ENCODE peak calls at places on chromosomes 16 and 17, in seven cellular contexts. C, R, E, W, T, P and Q are unnamed samples.

GRCh38 chr17:65604070-65604469 is 42.6 kb upstream of the AXIN2 start:
- DNase-seq in W (no peak), R (no peak), C (no peak), P (no peak), T (no peak), E (no peak), Q (no peak)

GRCh38 chr17:79609616-79610150 is 1.2 kb downstream of the RBFOX3 start:
- DNase-seq in P (no peak), C (no peak), W (no peak), T (no peak), E (no peak), R (no peak), Q (no peak)

GRCh38 chr17:38701504-38702165 is 3.4 kb upstream of the MLLT6 start:
- DNase-seq in R (peak; percentile 55), P (peak; percentile 47), W (no peak), T (peak; percentile 76), E (no peak), C (no peak), Q (no peak)

GRCh38 chr17:16141685-16142084 is 73.6 kb downstream of the NCOR1 start:
- DNase-seq in T (no peak), P (no peak), R (no peak), W (no peak), C (no peak), E (no peak), Q (no peak)

GRCh38 chr16:79415983-79416641 is 184.4 kb downstream of the MAF start:
- DNase-seq in C (no peak), T (no peak), P (peak; percentile 4), R (no peak), W (no peak), E (no peak), Q (no peak)

GRCh38 chr17:36597866-36598777 is 3.3 kb upstream of the MRM1 start:
- DNase-seq in C (peak; percentile 24), P (no peak), E (no peak), T (no peak), W (no peak), R (no peak), Q (no peak)

GRCh38 chr17:30433514-30433913 is 43.7 kb upstream of the GOSR1 start:
- DNase-seq in T (no peak), E (no peak), W (no peak), P (no peak), R (no peak), C (no peak), Q (no peak)

GRCh38 chr17:61799812-61800484 is 63.4 kb downstream of the BRIP1 start:
- DNase-seq in W (no peak), E (no peak), T (no peak), C (no peak), R (no peak), P (no peak), Q (no peak)

GRCh38 chr16:54178491-54178976 is 108.1 kb downstream of the IRX3 start:
- DNase-seq in P (no peak), C (no peak), E (no peak), R (no peak), T (no peak), W (peak; percentile 26), Q (no peak)

GRCh38 chr17:79053251-79053925 is 21.2 kb upstream of the ENGASE start:
- DNase-seq in P (no peak), T (no peak), C (no peak), E (no peak), W (no peak), R (no peak), Q (no peak)

GRCh38 chr17:28338056-28338768 is 2.7 kb downstream of the TNFAIP1 start:
- DNase-seq in C (no peak), E (no peak), T (no peak), P (no peak), R (no peak), W (peak; percentile 83), Q (no peak)

GRCh38 chr17:28227278-28228108 is 91.5 kb upstream of the TMEM97 start:
- DNase-seq in E (no peak), C (peak; percentile 87), W (no peak), P (no peak), T (peak; percentile 89), R (peak; percentile 84), Q (no peak)

GRCh38 chr16:71453051-71453450 is 9.0 kb downstream of the ZNF23 start:
- DNase-seq in P (no peak), E (no peak), R (no peak), W (no peak), C (no peak), T (peak; percentile 80), Q (no peak)

GRCh38 chr16:71443714-71444113 is 1.9 kb upstream of the TLE7 start:
- DNase-seq in C (no peak), T (no peak), E (no peak), W (no peak), R (no peak), P (no peak), Q (no peak)

GRCh38 chr16:71449020-71449419 is 7.2 kb upstream of the TLE7 start:
- DNase-seq in R (no peak), P (no peak), T (no peak), E (no peak), W (no peak), C (no peak), Q (no peak)

GRCh38 chr16:71448274-71448866 is 6.5 kb upstream of the TLE7 start:
- DNase-seq in E (no peak), W (no peak), T (no peak), P (no peak), R (no peak), C (no peak), Q (no peak)
- H3K9me3 ChIP-seq in E (peaks cover 50% of the 10 kb centered on the region), W (peaks cover 97% of the 10 kb centered on the region), T (peaks cover 20% of the 10 kb centered on the region), P (peaks cover 37% of the 10 kb centered on the region), R (peaks cover 22% of the 10 kb centered on the region), C (peaks cover 89% of the 10 kb centered on the region), Q (peaks cover 16% of the 10 kb centered on the region)

GRCh38 chr16:11134722-11135121 is 121.3 kb downstream of the SOCS1 start:
- DNase-seq in W (no peak), E (peak; percentile 72), R (no peak), T (no peak), C (no peak), P (no peak), Q (no peak)
- H3K4me1 ChIP-seq in W (peaks cover 10% of the 10 kb centered on the region), E (peaks cover 96% of the 10 kb centered on the region), R (no peaks in the 10 kb centered on the region), T (peaks cover 42% of the 10 kb centered on the region), C (peaks cover 64% of the 10 kb centered on the region), P (peaks cover 9% of the 10 kb centered on the region), Q (no peaks in the 10 kb centered on the region)

GRCh38 chr16:630024-630814 is 566 bp upstream of the WFIKKN1 start:
- DNase-seq in R (no peak), P (no peak), T (no peak), C (no peak), W (no peak), E (no peak), Q (no peak)
- H3K4me3 ChIP-seq in R (no peak overlapping the region), P (no peak overlapping the region), T (peak overlapping the region; percentile 42), C (peak overlapping the region; percentile 8), W (no peak overlapping the region), E (no peak overlapping the region), Q (no peak overlapping the region)

GRCh38 chr17:39835038-39835786 is 28.9 kb downstream of the IKZF3 start:
- DNase-seq in W (no peak), C (no peak), R (no peak), T (no peak), E (no peak), P (no peak), Q (no peak)

GRCh38 chr17:39834017-39834416 is 30.1 kb downstream of the IKZF3 start:
- DNase-seq in C (no peak), P (no peak), T (no peak), R (no peak), W (no peak), E (no peak), Q (no peak)

GRCh38 chr17:39838784-39839183 is 25.3 kb downstream of the IKZF3 start:
- DNase-seq in C (no peak), T (no peak), R (no peak), P (no peak), W (no peak), E (no peak), Q (no peak)

GRCh38 chr17:39838057-39838456 is 26.1 kb downstream of the IKZF3 start:
- DNase-seq in R (no peak), P (no peak), C (no peak), T (no peak), W (no peak), E (no peak), Q (no peak)

DNA sequence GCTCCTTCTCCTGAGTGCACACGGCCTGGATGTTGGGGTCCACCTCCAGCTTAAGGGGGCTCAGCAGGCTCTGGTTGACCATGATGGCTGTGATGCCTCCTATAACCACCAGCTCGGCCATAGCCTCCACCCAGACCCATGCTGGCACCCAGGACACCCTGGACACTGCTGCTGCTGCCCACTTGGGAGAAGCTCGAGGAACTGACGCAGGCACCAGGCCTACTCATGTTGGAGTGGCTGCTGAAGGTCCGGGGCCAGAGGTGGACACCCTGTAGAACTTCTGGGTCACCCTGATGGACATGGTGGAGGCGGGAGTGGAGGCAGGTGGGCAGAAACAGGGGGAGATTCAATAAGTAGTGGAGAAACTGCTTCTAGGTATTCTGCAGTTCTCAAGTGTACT is 28.0 kb downstream of the IKZF3 start:
- DNase-seq in T (no peak), R (no peak), W (no peak), E (no peak), C (no peak), P (no peak), Q (no peak)
- H3K9me3 ChIP-seq in T (peaks cover 8% of the 10 kb centered on the region), R (no peaks in the 10 kb centered on the region), W (peaks cover 33% of the 10 kb centered on the region), E (no peaks in the 10 kb centered on the region), C (peaks cover 10% of the 10 kb centered on the region), P (no peaks in the 10 kb centered on the region), Q (no peaks in the 10 kb centered on the region)

DNA sequence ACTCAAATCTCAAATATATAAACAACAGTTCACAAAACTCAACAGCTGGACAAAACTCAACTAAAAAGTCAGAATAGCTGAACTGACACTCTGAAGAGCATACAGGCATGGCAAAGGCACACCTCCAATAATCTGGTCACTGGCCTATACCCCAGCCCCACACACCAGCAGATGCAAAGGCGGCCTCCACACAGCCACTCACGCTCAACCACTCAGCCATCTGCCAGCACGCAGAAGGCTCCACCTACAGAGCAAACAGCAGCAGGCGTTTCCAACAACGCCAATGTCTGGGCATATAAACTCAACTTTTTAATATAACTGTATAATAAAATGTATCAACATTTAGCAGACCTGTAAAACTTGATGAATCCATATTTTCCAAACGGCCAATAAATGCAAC is 17.2 kb downstream of the USP7 start:
- DNase-seq in E (no peak), C (no peak), T (no peak), R (peak; percentile 73), P (no peak), W (no peak), Q (no peak)
- H3K4me1 ChIP-seq in E (peaks cover 94% of the 10 kb centered on the region), C (peaks cover 79% of the 10 kb centered on the region), T (peaks cover 14% of the 10 kb centered on the region), R (peaks cover 46% of the 10 kb centered on the region), P (peaks cover 99% of the 10 kb centered on the region), W (peaks cover 28% of the 10 kb centered on the region), Q (peaks cover 25% of the 10 kb centered on the region)

GRCh38 chr16:72009779-72010178 is 1.2 kb downstream of the DHODH start:
- DNase-seq in T (no peak), E (no peak), C (no peak), P (no peak), W (no peak), R (no peak), Q (no peak)
- H3K4me3 ChIP-seq in T (no peak overlapping the region), E (no peak overlapping the region), C (no peak overlapping the region), P (no peak overlapping the region), W (no peak overlapping the region), R (no peak overlapping the region), Q (no peak overlapping the region)

GRCh38 chr16:35559911-35560636 is 2100.7 kb downstream of the TP53TG3F start:
- DNase-seq in P (no peak), C (no peak), R (no peak), W (no peak), E (no peak), T (no peak), Q (no peak)
- H3K9me3 ChIP-seq in P (no peaks in the 10 kb centered on the region), C (no peaks in the 10 kb centered on the region), R (no peaks in the 10 kb centered on the region), W (no peaks in the 10 kb centered on the region), E (no peaks in the 10 kb centered on the region), T (peaks cover 30% of the 10 kb centered on the region), Q (no peaks in the 10 kb centered on the region)